ENCODE peak calls at places on chromosomes 13 and 19, in four cellular contexts. C is heart right ventricle; P is CD4-positive, alpha-beta memory T cell; B is stomach. H is an unnamed sample.

GRCh38 chr19:4983346-4984105 is 14.6 kb downstream of the KDM4B start:
- DNase-seq in C (no peak), P (no peak), B (no peak), H (peak; percentile 70)

GRCh38 chr13:33797622-33798021 is 20.3 kb upstream of the RFC3 start:
- DNase-seq in B (no peak), P (no peak), C (no peak), H (no peak)

GRCh38 chr19:33186835-33187540 is 7.1 kb upstream of the LRP3 start:
- DNase-seq in B (no peak), P (no peak), C (no peak), H (peak; percentile 69)

GRCh38 chr13:114065926-114066774 is 66.3 kb downstream of the RASA3 start:
- DNase-seq in B (no peak), P (no peak), C (peak; percentile 38), H (no peak)

GRCh38 chr19:58466760-58467589 is at the start of gene ZNF324:
- DNase-seq in B (peak; percentile 99), C (peak; percentile 98), P (peak; percentile 94), H (peak; percentile 99)

GRCh38 chr19:58538257-58539168 is 5.4 kb upstream of the TRIM28 start:
- DNase-seq in P (no peak), B (peak; percentile 47), C (peak; percentile 53), H (no peak)

GRCh38 chr19:5150331-5150901 is 181.5 kb downstream of the KDM4B start:
- DNase-seq in C (no peak), P (no peak), B (no peak), H (peak; percentile 47)

GRCh38 chr13:20772401-20773131 is 1.2 kb downstream of the EEF1AKMT1 start:
- DNase-seq in B (no peak), C (no peak), P (no peak), H (no peak)

GRCh38 chr13:101423872-101424271 is 7.6 kb upstream of the NALCN start:
- DNase-seq in B (no peak), P (no peak), C (no peak), H (no peak)

GRCh38 chr19:33214621-33215020 is 11.0 kb downstream of the SLC7A10 start:
- DNase-seq in B (no peak), P (no peak), C (no peak), H (no peak)

GRCh38 chr13:110643324-110643723 is 28.0 kb downstream of the NAXD start:
- DNase-seq in C (no peak), B (peak; percentile 24), P (no peak), H (no peak)

GRCh38 chr19:30637926-30638325 is 265.7 kb downstream of the ZNF536 start:
- DNase-seq in B (no peak), C (no peak), P (no peak), H (no peak)

GRCh38 chr13:97015661-97016350 is 21.5 kb upstream of the OXGR1 start:
- DNase-seq in P (peak; percentile 46), C (no peak), B (no peak), H (no peak)

GRCh38 chr13:62837895-62838294 is 1422.2 kb upstream of the PCDH20 start:
- DNase-seq in P (no peak), B (no peak), C (no peak), H (no peak)

GRCh38 chr13:28540612-28541011 is 45.7 kb upstream of the FLT1 start:
- DNase-seq in P (no peak), B (no peak), C (no peak), H (no peak)

GRCh38 chr19:11408591-11408990 is 10.5 kb downstream of the RGL3 start:
- DNase-seq in P (no peak), C (no peak), B (no peak), H (no peak)

GRCh38 chr13:95456837-95457236 is 95.7 kb upstream of the CLDN10 start:
- DNase-seq in B (no peak), P (no peak), C (no peak), H (no peak)

GRCh38 chr13:47929156-47929555 is 71.9 kb downstream of the SUCLA2 start:
- DNase-seq in B (no peak), P (no peak), C (no peak), H (no peak)

GRCh38 chr13:26484196-26484595 is 73.3 kb upstream of the WASF3 start:
- DNase-seq in C (no peak), P (no peak), B (no peak), H (no peak)

GRCh38 chr13:112910016-112910415 is 59.0 kb upstream of the MCF2L start:
- DNase-seq in B (no peak), P (no peak), C (no peak), H (no peak)

GRCh38 chr13:24491853-24492252 is 20.7 kb downstream of the PARP4 start:
- DNase-seq in B (no peak), P (no peak), C (no peak), H (no peak)

GRCh38 chr19:33273881-33274662 is 28.3 kb downstream of the CEBPA start:
- DNase-seq in P (no peak), C (peak; percentile 40), B (peak; percentile 73), H (no peak)

GRCh38 chr19:31451686-31452325 is 102.6 kb upstream of the TSHZ3 start:
- DNase-seq in C (no peak), P (no peak), B (no peak), H (no peak)

GRCh38 chr13:30429721-30430694 is 7.7 kb downstream of the UBE2L5 start:
- DNase-seq in P (no peak), B (no peak), C (no peak), H (no peak)

GRCh38 chr13:100646030-100646673 is 28.4 kb downstream of the TMTC4 start:
- DNase-seq in C (no peak), P (no peak), B (peak; percentile 36), H (no peak)

GRCh38 chr13:110518571-110518970 is 43.0 kb downstream of the RAB20 start:
- DNase-seq in C (no peak), P (no peak), B (peak; percentile 50), H (no peak)

GRCh38 chr19:30388327-30388726 is 16.1 kb downstream of the ZNF536 start:
- DNase-seq in P (no peak), B (no peak), C (no peak), H (no peak)

GRCh38 chr19:18433735-18434398 is 4.1 kb downstream of the ISYNA1 start:
- DNase-seq in P (no peak), B (no peak), C (no peak), H (no peak)

GRCh38 chr19:57434386-57435061 is 601 bp upstream of the ZNF749 start:
- DNase-seq in B (no peak), C (no peak), P (no peak), H (no peak)

GRCh38 chr19:56398809-56399208 is 5.3 kb upstream of the ZNF583 start:
- DNase-seq in P (no peak), B (no peak), C (no peak), H (no peak)

GRCh38 chr13:50512602-50513527 is 330.6 kb downstream of the DLEU7 start:
- DNase-seq in P (peak; percentile 48), B (peak; percentile 77), C (peak; percentile 67), H (peak; percentile 79)

GRCh38 chr19:18657590-18658365 is 20.9 kb downstream of the KLHL26 start:
- DNase-seq in B (no peak), P (no peak), C (peak; percentile 84), H (peak; percentile 93)

GRCh38 chr13:84645196-84646071 is 763.2 kb upstream of the SLITRK1 start:
- DNase-seq in B (no peak), P (no peak), C (no peak), H (no peak)

GRCh38 chr13:112893570-112894422 is 75.2 kb upstream of the MCF2L start:
- DNase-seq in P (peak; percentile 21), B (peak; percentile 69), C (no peak), H (peak; percentile 49)

GRCh38 chr19:6501740-6502648 is at the start of gene TUBB4A:
- DNase-seq in P (peak; percentile 17), B (no peak), C (peak; percentile 11), H (no peak)
- H3K27ac ChIP-seq in P (no peak within 1 kb of the TSS), B (no peak within 1 kb of the TSS), C (no peak within 1 kb of the TSS), H (no peak within 1 kb of the TSS)

DNA sequence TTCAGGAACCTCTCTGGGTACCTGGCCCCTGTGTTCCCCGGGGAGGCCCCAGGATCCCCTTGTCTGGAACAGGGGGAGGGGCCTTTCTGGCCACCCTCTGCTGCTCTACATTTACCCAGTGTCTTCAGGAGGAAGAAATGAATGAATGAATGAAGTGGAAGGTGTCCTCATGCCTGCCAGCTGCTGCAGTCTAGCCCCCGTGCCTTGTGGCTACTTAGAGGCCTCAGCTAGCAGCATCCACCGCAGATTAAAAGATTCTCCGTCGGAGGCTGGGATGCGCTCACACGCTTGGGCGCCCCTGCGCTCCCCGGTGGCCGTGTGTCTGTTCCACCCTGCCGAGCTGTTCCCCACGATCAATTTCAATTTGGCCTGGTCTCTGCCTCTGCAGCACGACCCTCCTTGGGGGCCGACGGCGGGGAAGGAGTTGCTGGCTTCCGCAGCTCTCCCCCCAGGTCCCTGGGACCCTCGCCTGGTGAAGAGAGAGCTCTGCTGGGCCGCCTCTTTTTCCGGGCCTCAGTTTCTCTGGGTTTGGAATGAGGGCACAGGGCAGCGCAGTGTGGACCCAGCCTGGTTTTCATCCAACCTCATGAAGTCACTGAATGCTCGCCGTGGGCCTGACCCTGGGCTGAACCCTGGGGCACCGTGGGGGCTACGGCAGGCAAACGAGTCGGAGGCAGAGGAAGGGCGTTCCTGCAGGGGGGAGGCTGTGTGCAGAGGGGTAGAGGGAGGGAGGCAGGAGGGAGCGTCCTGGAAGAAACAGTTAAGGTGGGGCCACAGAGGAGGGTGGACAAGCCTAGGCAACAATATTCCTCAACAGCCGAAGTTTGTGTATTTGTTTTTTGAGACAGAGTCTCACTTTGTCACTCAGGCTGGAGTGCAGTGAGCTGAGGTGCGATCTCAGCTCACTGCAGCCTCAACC is 28.3 kb downstream of the EFNA2 start:
- DNase-seq in B (no peak), C (no peak), P (no peak), H (no peak)
- H3K4me1 ChIP-seq in B (peaks cover 18% of the 10 kb centered on the region), C (peaks cover 4% of the 10 kb centered on the region), P (no peaks in the 10 kb centered on the region), H (no peaks in the 10 kb centered on the region)

GRCh38 chr19:28602675-28603298 is 610.2 kb downstream of the UQCRFS1 start:
- DNase-seq in B (no peak), C (no peak), P (no peak), H (no peak)
- H3K4me3 ChIP-seq in B (no peak overlapping the region), C (no peak overlapping the region), P (no peak overlapping the region), H (no peak overlapping the region)

GRCh38 chr19:39423258-39424086 is 11.0 kb downstream of the PLEKHG2 start:
- DNase-seq in B (no peak), P (no peak), C (peak; percentile 9), H (no peak)

GRCh38 chr19:39417463-39418181 is 5.2 kb downstream of the PLEKHG2 start:
- DNase-seq in P (no peak), C (no peak), B (no peak), H (no peak)

GRCh38 chr19:39419003-39419402 is 6.5 kb downstream of the PLEKHG2 start:
- DNase-seq in P (no peak), C (no peak), B (no peak), H (no peak)

GRCh38 chr19:39422020-39422419 is 9.6 kb downstream of the PLEKHG2 start:
- DNase-seq in B (no peak), P (no peak), C (no peak), H (no peak)

GRCh38 chr19:39420769-39421168 is 8.3 kb downstream of the PLEKHG2 start:
- DNase-seq in B (no peak), C (no peak), P (no peak), H (no peak)
- H3K27ac ChIP-seq in B (no peak overlapping the region), C (no peak overlapping the region), P (no peak overlapping the region), H (no peak overlapping the region)

H was measured in aorta.